ENCODE peak calls at places on chromosomes 11 and 22, in seven cellular contexts. C is IMR-90, S is cardiac muscle cell, N is PC-3, H is AG04450, X is endodermal cell, Y is endothelial cell. R is an unnamed sample.

GRCh38 chr11:55726715-55727324 is 46.4 kb upstream of the OR5D13 start:
- DNase-seq in C (no peak), S (no peak), N (peak; percentile 14), H (no peak), X (peak; percentile 60), Y (no peak), R (no peak)

GRCh38 chr11:13448876-13449275 is 14.1 kb downstream of the BTBD10 start:
- DNase-seq in C (peak; percentile 41), S (no peak), N (no peak), H (no peak), X (no peak), Y (no peak), R (no peak)

GRCh38 chr22:39984006-39984405 is 10.7 kb upstream of the FAM83F start:
- DNase-seq in C (peak; percentile 58), S (no peak), N (no peak), H (no peak), X (no peak), Y (no peak), R (no peak)

GRCh38 chr22:45742866-45743450 is 71.3 kb downstream of the ATXN10 start:
- DNase-seq in C (peak; percentile 65), S (no peak), N (peak; percentile 78), H (no peak), X (no peak), Y (no peak), R (no peak)

GRCh38 chr22:26339755-26340154 is 89.3 kb upstream of the ASPHD2 start:
- DNase-seq in C (no peak), S (no peak), N (no peak), H (no peak), X (no peak), Y (no peak), R (no peak)

GRCh38 chr11:69646493-69647201 is 5.7 kb downstream of the CCND1 start:
- DNase-seq in C (no peak), S (no peak), N (no peak), H (no peak), X (peak; percentile 57), Y (no peak), R (peak; percentile 41)

GRCh38 chr11:24585192-24585591 is 88.3 kb downstream of the LUZP2 start:
- DNase-seq in C (peak; percentile 13), S (no peak), N (peak; percentile 65), H (no peak), X (no peak), Y (no peak), R (no peak)

GRCh38 chr22:49997221-49997599 is 15.4 kb downstream of the IL17REL start:
- DNase-seq in C (no peak), S (no peak), N (no peak), H (no peak), X (peak; percentile 47), Y (no peak), R (no peak)

GRCh38 chr22:50040717-50041116 is 17.4 kb downstream of the TTLL8 start:
- DNase-seq in C (no peak), S (no peak), N (no peak), H (no peak), X (no peak), Y (no peak), R (no peak)

GRCh38 chr11:94417386-94417987 is 16.3 kb upstream of the GPR83 start:
- DNase-seq in C (peak; percentile 59), S (peak; percentile 11), N (peak; percentile 71), H (peak; percentile 38), X (no peak), Y (no peak), R (no peak)

DNA sequence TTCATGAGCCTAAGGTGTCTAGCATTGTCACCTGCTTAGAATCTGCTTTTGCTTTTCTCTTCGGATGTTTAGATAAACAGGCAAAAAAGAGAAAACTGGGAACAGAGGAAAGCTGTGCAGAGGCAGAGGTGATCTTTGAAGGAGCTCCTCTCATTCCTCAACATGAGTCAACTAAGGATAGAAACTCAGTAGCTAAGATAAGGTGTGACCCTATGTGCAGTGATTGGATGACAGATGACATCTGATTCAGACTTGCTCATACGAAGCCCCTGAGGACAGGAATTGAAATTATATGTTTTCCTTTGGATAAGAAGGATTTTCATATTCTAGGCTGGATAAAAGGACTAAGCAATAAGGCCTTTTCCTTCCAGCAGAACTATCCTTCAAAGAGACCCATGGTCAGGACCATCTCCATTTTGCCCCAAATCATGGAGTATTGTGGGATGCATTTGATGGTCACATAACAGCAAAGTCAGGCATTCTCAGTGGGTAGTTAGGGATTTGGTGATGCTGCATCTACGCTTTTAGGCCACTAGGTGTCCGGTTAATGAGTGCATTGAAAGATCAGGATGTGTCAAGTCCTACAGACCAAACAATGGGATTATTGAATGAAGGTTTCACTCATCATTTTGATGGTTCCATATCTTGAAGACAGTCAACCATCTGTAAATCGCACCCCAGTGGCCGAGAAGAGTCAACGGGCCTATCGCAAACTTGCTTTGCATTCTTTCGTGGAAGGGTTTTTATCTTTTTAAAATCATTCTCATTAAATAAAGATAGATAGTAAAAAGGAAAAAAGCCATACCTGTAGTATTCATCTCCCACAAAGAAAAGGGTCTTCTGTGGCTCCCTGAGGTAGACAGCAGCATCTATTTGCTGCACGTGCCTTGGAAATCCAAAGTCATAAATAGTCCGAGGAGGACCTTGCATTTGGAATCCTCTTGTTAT is 32.2 kb downstream of the MMP20 start:
- DNase-seq in C (peak; percentile 20), S (peak; percentile 21), N (peak; percentile 71), H (no peak), X (no peak), Y (no peak), R (no peak)
- TF ChIP-seq CTCF in C (peak; percentile 37), S (peak; percentile 63), N (peak; percentile 91), H (peak; percentile 58), X (peak; percentile 83), Y (peak; percentile 80), R (peak; percentile 61)

GRCh38 chr11:128323381-128323780 is 264.0 kb downstream of the ETS1 start:
- DNase-seq in C (peak; percentile 48), S (peak; percentile 59), N (no peak), H (no peak), X (no peak), Y (no peak), R (no peak)
- TF ChIP-seq CTCF in C (peak; percentile 48), S (peak; percentile 45), N (peak; percentile 57), H (peak; percentile 46), X (peak; percentile 63), Y (no peak), R (no peak)

DNA sequence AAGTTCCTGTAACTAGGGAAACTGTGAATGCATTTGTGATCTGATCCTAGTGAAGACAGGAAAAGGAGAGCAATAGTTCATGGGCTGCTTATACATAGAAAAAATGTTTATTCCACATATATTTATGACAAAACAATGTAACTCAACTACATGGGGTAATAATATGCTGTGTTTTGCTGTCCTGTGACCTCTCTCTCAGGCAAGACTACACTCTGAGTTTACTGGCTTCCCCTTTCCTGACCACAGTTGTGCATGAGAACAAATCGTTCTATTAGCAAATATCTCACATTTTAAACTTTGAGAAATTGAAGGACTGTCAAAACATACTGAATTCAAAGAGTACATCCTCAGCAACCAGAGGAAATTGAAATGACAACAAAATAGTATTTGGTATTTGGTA is 161.9 kb upstream of the TRPC6 start:
- DNase-seq in C (no peak), S (no peak), N (no peak), H (no peak), X (no peak), Y (no peak), R (no peak)
- TF ChIP-seq CTCF in C (no peak), S (no peak), N (no peak), H (no peak), X (no peak), Y (no peak), R (no peak)

GRCh38 chr22:41096391-41096790 is 4.0 kb downstream of the EP300 start:
- DNase-seq in C (no peak), S (no peak), N (no peak), H (no peak), X (no peak), Y (no peak), R (no peak)

GRCh38 chr22:41094036-41094435 is 1.6 kb downstream of the EP300 start:
- DNase-seq in C (peak; percentile 40), S (peak; percentile 25), N (peak; percentile 31), H (no peak), X (no peak), Y (no peak), R (no peak)

GRCh38 chr22:41091139-41092022 is 1.0 kb upstream of the EP300 start:
- DNase-seq in C (peak; percentile 98), S (peak; percentile 100), N (peak; percentile 95), H (peak; percentile 98), X (peak; percentile 99), Y (peak; percentile 99), R (peak; percentile 99)

GRCh38 chr22:41092847-41093371 is 517 bp downstream of the EP300 start:
- DNase-seq in C (peak; percentile 20), S (peak; percentile 57), N (peak; percentile 22), H (no peak), X (peak; percentile 65), Y (no peak), R (no peak)

GRCh38 chr22:41092023-41092817 is at the start of gene EP300:
- DNase-seq in C (peak; percentile 68), S (peak; percentile 68), N (peak; percentile 65), H (no peak), X (peak; percentile 86), Y (peak; percentile 68), R (peak; percentile 94)
- TF ChIP-seq CTCF in C (peak; percentile 19), S (peak; percentile 20), N (no peak), H (peak; percentile 26), X (peak; percentile 53), Y (no peak), R (peak; percentile 52)

GRCh38 chr11:113805640-113806039 is 26.0 kb downstream of the CLDN25 start:
- DNase-seq in C (peak; percentile 5), S (no peak), N (peak; percentile 17), H (no peak), X (no peak), Y (no peak), R (no peak)

GRCh38 chr11:113802621-113803020 is 23.0 kb downstream of the CLDN25 start:
- DNase-seq in C (no peak), S (no peak), N (no peak), H (no peak), X (no peak), Y (no peak), R (no peak)

GRCh38 chr11:113806403-113806802 is 26.8 kb downstream of the CLDN25 start:
- DNase-seq in C (peak; percentile 7), S (peak; percentile 54), N (peak; percentile 59), H (no peak), X (peak; percentile 90), Y (peak; percentile 65), R (no peak)
- TF ChIP-seq CTCF in C (peak; percentile 35), S (peak; percentile 56), N (peak; percentile 77), H (peak; percentile 52), X (peak; percentile 90), Y (peak; percentile 44), R (peak; percentile 17)

DNA sequence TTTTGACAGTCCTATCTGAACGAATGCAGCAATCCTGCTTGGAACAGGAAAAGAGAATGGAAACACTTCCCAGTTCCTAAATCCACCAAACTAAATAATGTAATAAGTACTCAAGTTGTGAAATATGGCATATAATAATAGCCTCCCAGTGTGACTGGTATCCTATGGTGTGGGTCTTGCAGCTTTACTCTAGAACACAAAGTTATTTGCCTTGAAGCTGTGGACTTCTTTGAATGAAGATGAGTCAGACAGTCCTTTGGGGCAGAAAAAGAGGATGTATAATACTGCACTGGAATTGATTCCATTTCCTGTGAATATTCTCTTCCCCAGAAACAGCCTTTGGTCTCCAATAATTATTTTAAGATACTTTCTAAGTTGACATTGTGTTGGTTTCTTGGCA is 887.0 kb downstream of the KCNA4 start:
- DNase-seq in C (peak; percentile 65), S (no peak), N (peak; percentile 40), H (no peak), X (no peak), Y (no peak), R (no peak)
- TF ChIP-seq CTCF in C (no peak), S (no peak), N (no peak), H (no peak), X (no peak), Y (no peak), R (no peak)